ENCODE peak calls at places on chromosome 17, in eight cellular contexts. One of them, this sample, is unnamed.

GRCh38 chr17:4728124-4728523 is 3.1 kb upstream of the MED11 start:
- DNase-seq in Ammon's horn: no peak
- DNase-seq in activated CD4-positive, CD25-positive, alpha-beta regulatory T cell treated with anti-CD3 and anti-CD28 coated beads, Interleukin-2, amount 50 U/mL, for 72 hours: no peak
- DNase-seq in NCI-H2081: no peak
- DNase-seq in colonic mucosa: no peak
- DNase-seq in CD4-positive, CD25-positive, alpha-beta regulatory T cell: no peak
- DNase-seq in M059J: no peak
- DNase-seq in CD8-positive, alpha-beta memory T cell: no peak
- DNase-seq in this sample: no peak

GRCh38 chr17:47388825-47389224 is 65.1 kb downstream of the EFCAB13 start:
- DNase-seq in Ammon's horn: no peak
- DNase-seq in M059J: no peak
- DNase-seq in CD4-positive, CD25-positive, alpha-beta regulatory T cell: no peak
- DNase-seq in activated CD4-positive, CD25-positive, alpha-beta regulatory T cell treated with anti-CD3 and anti-CD28 coated beads, Interleukin-2, amount 50 U/mL, for 72 hours: no peak
- DNase-seq in colonic mucosa: no peak
- DNase-seq in NCI-H2081: no peak
- DNase-seq in CD8-positive, alpha-beta memory T cell: no peak
- DNase-seq in this sample: no peak

GRCh38 chr17:19799796-19800195 is 51.7 kb upstream of the ALDH3A1 start:
- DNase-seq in activated CD4-positive, CD25-positive, alpha-beta regulatory T cell treated with anti-CD3 and anti-CD28 coated beads, Interleukin-2, amount 50 U/mL, for 72 hours: no peak
- DNase-seq in NCI-H2081: no peak
- DNase-seq in colonic mucosa: no peak
- DNase-seq in CD4-positive, CD25-positive, alpha-beta regulatory T cell: no peak
- DNase-seq in M059J: no peak
- DNase-seq in Ammon's horn: no peak
- DNase-seq in CD8-positive, alpha-beta memory T cell: no peak
- DNase-seq in this sample: no peak

GRCh38 chr17:78476973-78477372 is 98.5 kb downstream of the PGS1 start:
- DNase-seq in activated CD4-positive, CD25-positive, alpha-beta regulatory T cell treated with anti-CD3 and anti-CD28 coated beads, Interleukin-2, amount 50 U/mL, for 72 hours: no peak
- DNase-seq in NCI-H2081: no peak
- DNase-seq in CD4-positive, CD25-positive, alpha-beta regulatory T cell: no peak
- DNase-seq in Ammon's horn: no peak
- DNase-seq in M059J: no peak
- DNase-seq in colonic mucosa: no peak
- DNase-seq in CD8-positive, alpha-beta memory T cell: no peak
- DNase-seq in this sample: no peak

GRCh38 chr17:4161179-4161559 is 18.2 kb downstream of the CYB5D2 start:
- DNase-seq in NCI-H2081: no peak
- DNase-seq in CD8-positive, alpha-beta memory T cell: no peak
- DNase-seq in CD4-positive, CD25-positive, alpha-beta regulatory T cell: no peak
- DNase-seq in colonic mucosa: no peak
- DNase-seq in Ammon's horn: no peak
- DNase-seq in M059J: peak
- DNase-seq in activated CD4-positive, CD25-positive, alpha-beta regulatory T cell treated with anti-CD3 and anti-CD28 coated beads, Interleukin-2, amount 50 U/mL, for 72 hours: no peak
- DNase-seq in this sample: peak

GRCh38 chr17:74165811-74166365 is 37.6 kb upstream of the RPL38 start:
- DNase-seq in Ammon's horn: peak
- DNase-seq in CD4-positive, CD25-positive, alpha-beta regulatory T cell: no peak
- DNase-seq in M059J: no peak
- DNase-seq in CD8-positive, alpha-beta memory T cell: no peak
- DNase-seq in activated CD4-positive, CD25-positive, alpha-beta regulatory T cell treated with anti-CD3 and anti-CD28 coated beads, Interleukin-2, amount 50 U/mL, for 72 hours: no peak
- DNase-seq in colonic mucosa: no peak
- DNase-seq in NCI-H2081: no peak
- DNase-seq in this sample: no peak

GRCh38 chr17:59154721-59155438 is at the start of gene SKA2:
- DNase-seq in CD4-positive, CD25-positive, alpha-beta regulatory T cell: no peak
- DNase-seq in M059J: no peak
- DNase-seq in Ammon's horn: no peak
- DNase-seq in CD8-positive, alpha-beta memory T cell: peak
- DNase-seq in colonic mucosa: peak
- DNase-seq in activated CD4-positive, CD25-positive, alpha-beta regulatory T cell treated with anti-CD3 and anti-CD28 coated beads, Interleukin-2, amount 50 U/mL, for 72 hours: peak
- DNase-seq in NCI-H2081: peak
- DNase-seq in this sample: no peak

GRCh38 chr17:78263063-78263735 is 31.8 kb downstream of the TMEM235 start:
- DNase-seq in M059J: no peak
- DNase-seq in CD8-positive, alpha-beta memory T cell: no peak
- DNase-seq in CD4-positive, CD25-positive, alpha-beta regulatory T cell: no peak
- DNase-seq in NCI-H2081: no peak
- DNase-seq in colonic mucosa: peak
- DNase-seq in activated CD4-positive, CD25-positive, alpha-beta regulatory T cell treated with anti-CD3 and anti-CD28 coated beads, Interleukin-2, amount 50 U/mL, for 72 hours: peak
- DNase-seq in Ammon's horn: no peak
- DNase-seq in this sample: no peak

GRCh38 chr17:49438439-49438861 is 23.8 kb upstream of the PHB1 start:
- DNase-seq in CD8-positive, alpha-beta memory T cell: no peak
- DNase-seq in CD4-positive, CD25-positive, alpha-beta regulatory T cell: no peak
- DNase-seq in NCI-H2081: no peak
- DNase-seq in colonic mucosa: no peak
- DNase-seq in Ammon's horn: no peak
- DNase-seq in M059J: no peak
- DNase-seq in activated CD4-positive, CD25-positive, alpha-beta regulatory T cell treated with anti-CD3 and anti-CD28 coated beads, Interleukin-2, amount 50 U/mL, for 72 hours: peak
- DNase-seq in this sample: no peak

GRCh38 chr17:75908201-75908600 is 3.5 kb upstream of the MRPL38 start:
- DNase-seq in M059J: peak
- DNase-seq in colonic mucosa: no peak
- DNase-seq in Ammon's horn: no peak
- DNase-seq in CD4-positive, CD25-positive, alpha-beta regulatory T cell: no peak
- DNase-seq in CD8-positive, alpha-beta memory T cell: no peak
- DNase-seq in activated CD4-positive, CD25-positive, alpha-beta regulatory T cell treated with anti-CD3 and anti-CD28 coated beads, Interleukin-2, amount 50 U/mL, for 72 hours: no peak
- DNase-seq in NCI-H2081: no peak
- DNase-seq in this sample: no peak

GRCh38 chr17:29585080-29585751 is 4.2 kb downstream of the GIT1 start:
- DNase-seq in CD8-positive, alpha-beta memory T cell: no peak
- DNase-seq in colonic mucosa: no peak
- DNase-seq in M059J: no peak
- DNase-seq in Ammon's horn: no peak
- DNase-seq in activated CD4-positive, CD25-positive, alpha-beta regulatory T cell treated with anti-CD3 and anti-CD28 coated beads, Interleukin-2, amount 50 U/mL, for 72 hours: no peak
- DNase-seq in NCI-H2081: no peak
- DNase-seq in CD4-positive, CD25-positive, alpha-beta regulatory T cell: peak
- DNase-seq in this sample: peak

GRCh38 chr17:73566905-73567782 is 77.1 kb downstream of the SDK2 start:
- DNase-seq in colonic mucosa: no peak
- DNase-seq in CD8-positive, alpha-beta memory T cell: no peak
- DNase-seq in CD4-positive, CD25-positive, alpha-beta regulatory T cell: peak
- DNase-seq in Ammon's horn: no peak
- DNase-seq in NCI-H2081: no peak
- DNase-seq in activated CD4-positive, CD25-positive, alpha-beta regulatory T cell treated with anti-CD3 and anti-CD28 coated beads, Interleukin-2, amount 50 U/mL, for 72 hours: no peak
- DNase-seq in M059J: no peak
- DNase-seq in this sample: no peak

GRCh38 chr17:10126554-10127493 is 71.6 kb downstream of the GAS7 start:
- DNase-seq in CD8-positive, alpha-beta memory T cell: no peak
- DNase-seq in activated CD4-positive, CD25-positive, alpha-beta regulatory T cell treated with anti-CD3 and anti-CD28 coated beads, Interleukin-2, amount 50 U/mL, for 72 hours: no peak
- DNase-seq in NCI-H2081: no peak
- DNase-seq in Ammon's horn: no peak
- DNase-seq in colonic mucosa: no peak
- DNase-seq in CD4-positive, CD25-positive, alpha-beta regulatory T cell: no peak
- DNase-seq in M059J: no peak
- DNase-seq in this sample: peak

GRCh38 chr17:17351356-17351891 is 48.3 kb downstream of the NT5M start:
- DNase-seq in activated CD4-positive, CD25-positive, alpha-beta regulatory T cell treated with anti-CD3 and anti-CD28 coated beads, Interleukin-2, amount 50 U/mL, for 72 hours: no peak
- DNase-seq in NCI-H2081: no peak
- DNase-seq in CD8-positive, alpha-beta memory T cell: no peak
- DNase-seq in M059J: no peak
- DNase-seq in CD4-positive, CD25-positive, alpha-beta regulatory T cell: no peak
- DNase-seq in Ammon's horn: no peak
- DNase-seq in colonic mucosa: no peak
- DNase-seq in this sample: no peak

GRCh38 chr17:78893684-78894083 is 9.3 kb downstream of the CEP295NL start:
- DNase-seq in activated CD4-positive, CD25-positive, alpha-beta regulatory T cell treated with anti-CD3 and anti-CD28 coated beads, Interleukin-2, amount 50 U/mL, for 72 hours: no peak
- DNase-seq in M059J: no peak
- DNase-seq in CD4-positive, CD25-positive, alpha-beta regulatory T cell: no peak
- DNase-seq in CD8-positive, alpha-beta memory T cell: no peak
- DNase-seq in Ammon's horn: peak
- DNase-seq in NCI-H2081: no peak
- DNase-seq in colonic mucosa: no peak
- DNase-seq in this sample: no peak

GRCh38 chr17:66625321-66625767 is 209.6 kb upstream of the CACNG5 start:
- DNase-seq in colonic mucosa: no peak
- DNase-seq in M059J: peak
- DNase-seq in NCI-H2081: no peak
- DNase-seq in CD8-positive, alpha-beta memory T cell: no peak
- DNase-seq in CD4-positive, CD25-positive, alpha-beta regulatory T cell: no peak
- DNase-seq in Ammon's horn: peak
- DNase-seq in activated CD4-positive, CD25-positive, alpha-beta regulatory T cell treated with anti-CD3 and anti-CD28 coated beads, Interleukin-2, amount 50 U/mL, for 72 hours: no peak
- DNase-seq in this sample: peak

GRCh38 chr17:4157618-4158333 is 14.8 kb downstream of the CYB5D2 start:
- DNase-seq in Ammon's horn: no peak
- DNase-seq in colonic mucosa: no peak
- DNase-seq in NCI-H2081: no peak
- DNase-seq in CD8-positive, alpha-beta memory T cell: no peak
- DNase-seq in CD4-positive, CD25-positive, alpha-beta regulatory T cell: no peak
- DNase-seq in M059J: no peak
- DNase-seq in activated CD4-positive, CD25-positive, alpha-beta regulatory T cell treated with anti-CD3 and anti-CD28 coated beads, Interleukin-2, amount 50 U/mL, for 72 hours: no peak
- DNase-seq in this sample: no peak

GRCh38 chr17:9259419-9259818 is 238.1 kb downstream of the NTN1 start:
- DNase-seq in CD4-positive, CD25-positive, alpha-beta regulatory T cell: no peak
- DNase-seq in M059J: no peak
- DNase-seq in NCI-H2081: no peak
- DNase-seq in colonic mucosa: no peak
- DNase-seq in CD8-positive, alpha-beta memory T cell: no peak
- DNase-seq in Ammon's horn: no peak
- DNase-seq in activated CD4-positive, CD25-positive, alpha-beta regulatory T cell treated with anti-CD3 and anti-CD28 coated beads, Interleukin-2, amount 50 U/mL, for 72 hours: no peak
- DNase-seq in this sample: no peak

GRCh38 chr17:64470676-64471075 is 21.8 kb downstream of the MILR1 start:
- DNase-seq in activated CD4-positive, CD25-positive, alpha-beta regulatory T cell treated with anti-CD3 and anti-CD28 coated beads, Interleukin-2, amount 50 U/mL, for 72 hours: no peak
- DNase-seq in CD4-positive, CD25-positive, alpha-beta regulatory T cell: no peak
- DNase-seq in CD8-positive, alpha-beta memory T cell: no peak
- DNase-seq in M059J: no peak
- DNase-seq in colonic mucosa: no peak
- DNase-seq in NCI-H2081: no peak
- DNase-seq in Ammon's horn: no peak
- DNase-seq in this sample: no peak

GRCh38 chr17:45101883-45102811 is 30.2 kb downstream of the PLCD3 start:
- DNase-seq in CD4-positive, CD25-positive, alpha-beta regulatory T cell: no peak
- DNase-seq in CD8-positive, alpha-beta memory T cell: no peak
- DNase-seq in activated CD4-positive, CD25-positive, alpha-beta regulatory T cell treated with anti-CD3 and anti-CD28 coated beads, Interleukin-2, amount 50 U/mL, for 72 hours: no peak
- DNase-seq in M059J: no peak
- DNase-seq in Ammon's horn: no peak
- DNase-seq in NCI-H2081: no peak
- DNase-seq in colonic mucosa: no peak
- DNase-seq in this sample: no peak

GRCh38 chr17:8643855-8644506 is 13.5 kb upstream of the MYH10 start:
- DNase-seq in CD8-positive, alpha-beta memory T cell: no peak
- DNase-seq in activated CD4-positive, CD25-positive, alpha-beta regulatory T cell treated with anti-CD3 and anti-CD28 coated beads, Interleukin-2, amount 50 U/mL, for 72 hours: no peak
- DNase-seq in M059J: no peak
- DNase-seq in NCI-H2081: no peak
- DNase-seq in CD4-positive, CD25-positive, alpha-beta regulatory T cell: no peak
- DNase-seq in colonic mucosa: no peak
- DNase-seq in Ammon's horn: no peak
- DNase-seq in this sample: no peak

GRCh38 chr17:61285483-61286320 is 113.9 kb upstream of the TBX2 start:
- DNase-seq in CD4-positive, CD25-positive, alpha-beta regulatory T cell: no peak
- DNase-seq in Ammon's horn: no peak
- DNase-seq in colonic mucosa: no peak
- DNase-seq in CD8-positive, alpha-beta memory T cell: no peak
- DNase-seq in NCI-H2081: no peak
- DNase-seq in activated CD4-positive, CD25-positive, alpha-beta regulatory T cell treated with anti-CD3 and anti-CD28 coated beads, Interleukin-2, amount 50 U/mL, for 72 hours: no peak
- DNase-seq in M059J: peak
- DNase-seq in this sample: peak

GRCh38 chr17:41067281-41067680 is 1.6 kb upstream of the KRTAP2-4 start:
- DNase-seq in activated CD4-positive, CD25-positive, alpha-beta regulatory T cell treated with anti-CD3 and anti-CD28 coated beads, Interleukin-2, amount 50 U/mL, for 72 hours: no peak
- DNase-seq in Ammon's horn: no peak
- DNase-seq in NCI-H2081: no peak
- DNase-seq in colonic mucosa: no peak
- DNase-seq in M059J: no peak
- DNase-seq in CD4-positive, CD25-positive, alpha-beta regulatory T cell: no peak
- DNase-seq in CD8-positive, alpha-beta memory T cell: no peak
- DNase-seq in this sample: peak

GRCh38 chr17:17375826-17376225 is 72.7 kb downstream of the NT5M start:
- DNase-seq in colonic mucosa: no peak
- DNase-seq in Ammon's horn: no peak
- DNase-seq in NCI-H2081: no peak
- DNase-seq in CD8-positive, alpha-beta memory T cell: no peak
- DNase-seq in M059J: no peak
- DNase-seq in CD4-positive, CD25-positive, alpha-beta regulatory T cell: no peak
- DNase-seq in activated CD4-positive, CD25-positive, alpha-beta regulatory T cell treated with anti-CD3 and anti-CD28 coated beads, Interleukin-2, amount 50 U/mL, for 72 hours: no peak
- DNase-seq in this sample: no peak

GRCh38 chr17:76867578-76868175 is 527 bp upstream of the MGAT5B start:
- DNase-seq in CD8-positive, alpha-beta memory T cell: no peak
- DNase-seq in NCI-H2081: no peak
- DNase-seq in activated CD4-positive, CD25-positive, alpha-beta regulatory T cell treated with anti-CD3 and anti-CD28 coated beads, Interleukin-2, amount 50 U/mL, for 72 hours: no peak
- DNase-seq in colonic mucosa: no peak
- DNase-seq in CD4-positive, CD25-positive, alpha-beta regulatory T cell: no peak
- DNase-seq in Ammon's horn: no peak
- DNase-seq in M059J: peak
- DNase-seq in this sample: peak

GRCh38 chr17:17710728-17711541 is 29.7 kb downstream of the RAI1 start:
- DNase-seq in M059J: peak
- DNase-seq in activated CD4-positive, CD25-positive, alpha-beta regulatory T cell treated with anti-CD3 and anti-CD28 coated beads, Interleukin-2, amount 50 U/mL, for 72 hours: no peak
- DNase-seq in colonic mucosa: peak
- DNase-seq in NCI-H2081: no peak
- DNase-seq in CD8-positive, alpha-beta memory T cell: no peak
- DNase-seq in CD4-positive, CD25-positive, alpha-beta regulatory T cell: no peak
- DNase-seq in Ammon's horn: peak
- DNase-seq in this sample: peak

GRCh38 chr17:72926171-72926570 is 166.3 kb downstream of the SLC39A11 start:
- DNase-seq in CD8-positive, alpha-beta memory T cell: no peak
- DNase-seq in CD4-positive, CD25-positive, alpha-beta regulatory T cell: no peak
- DNase-seq in M059J: peak
- DNase-seq in Ammon's horn: no peak
- DNase-seq in activated CD4-positive, CD25-positive, alpha-beta regulatory T cell treated with anti-CD3 and anti-CD28 coated beads, Interleukin-2, amount 50 U/mL, for 72 hours: no peak
- DNase-seq in colonic mucosa: no peak
- DNase-seq in NCI-H2081: no peak
- DNase-seq in this sample: peak

GRCh38 chr17:79933863-79934652 is 94.8 kb upstream of the CBX4 start:
- DNase-seq in CD4-positive, CD25-positive, alpha-beta regulatory T cell: no peak
- DNase-seq in Ammon's horn: peak
- DNase-seq in activated CD4-positive, CD25-positive, alpha-beta regulatory T cell treated with anti-CD3 and anti-CD28 coated beads, Interleukin-2, amount 50 U/mL, for 72 hours: no peak
- DNase-seq in CD8-positive, alpha-beta memory T cell: no peak
- DNase-seq in M059J: peak
- DNase-seq in colonic mucosa: no peak
- DNase-seq in NCI-H2081: no peak
- DNase-seq in this sample: peak